ENCODE peak calls at places on chromosomes 12 and 14, in six cellular contexts. One of them, this sample, is unnamed.

GRCh38 chr12:67558775-67559174 is 89.8 kb upstream of the DYRK2 start:
- DNase-seq in fibroblast of the conjunctiva: no peak
- DNase-seq in activated CD8-positive, alpha-beta T cell treated with anti-CD3 and anti-CD28 coated beads, Interleukin-2, amount 10 ng/mL, durations not matched to agents 7 days and 5 days: no peak
- DNase-seq in RWPE1: no peak
- DNase-seq in right cardiac atrium: no peak
- DNase-seq in CD4-positive, alpha-beta memory T cell: no peak
- DNase-seq in this sample: no peak

GRCh38 chr14:58876613-58877012 is 238.9 kb downstream of the DACT1 start:
- DNase-seq in RWPE1: no peak
- DNase-seq in right cardiac atrium: no peak
- DNase-seq in CD4-positive, alpha-beta memory T cell: no peak
- DNase-seq in activated CD8-positive, alpha-beta T cell treated with anti-CD3 and anti-CD28 coated beads, Interleukin-2, amount 10 ng/mL, durations not matched to agents 7 days and 5 days: no peak
- DNase-seq in fibroblast of the conjunctiva: peak
- DNase-seq in this sample: no peak

GRCh38 chr14:53190938-53191337 is 37.8 kb upstream of the DDHD1 start:
- DNase-seq in fibroblast of the conjunctiva: no peak
- DNase-seq in RWPE1: no peak
- DNase-seq in right cardiac atrium: no peak
- DNase-seq in activated CD8-positive, alpha-beta T cell treated with anti-CD3 and anti-CD28 coated beads, Interleukin-2, amount 10 ng/mL, durations not matched to agents 7 days and 5 days: no peak
- DNase-seq in CD4-positive, alpha-beta memory T cell: no peak
- DNase-seq in this sample: no peak

GRCh38 chr12:22018860-22019259 is 27.2 kb upstream of the CMAS start:
- DNase-seq in right cardiac atrium: no peak
- DNase-seq in CD4-positive, alpha-beta memory T cell: peak
- DNase-seq in RWPE1: peak
- DNase-seq in activated CD8-positive, alpha-beta T cell treated with anti-CD3 and anti-CD28 coated beads, Interleukin-2, amount 10 ng/mL, durations not matched to agents 7 days and 5 days: no peak
- DNase-seq in fibroblast of the conjunctiva: no peak
- DNase-seq in this sample: no peak

GRCh38 chr12:51825216-51825615 is 23.3 kb downstream of the FIGNL2 start:
- DNase-seq in CD4-positive, alpha-beta memory T cell: no peak
- DNase-seq in activated CD8-positive, alpha-beta T cell treated with anti-CD3 and anti-CD28 coated beads, Interleukin-2, amount 10 ng/mL, durations not matched to agents 7 days and 5 days: no peak
- DNase-seq in RWPE1: no peak
- DNase-seq in fibroblast of the conjunctiva: no peak
- DNase-seq in right cardiac atrium: no peak
- DNase-seq in this sample: no peak

GRCh38 chr14:102525213-102526143 is 15.9 kb upstream of the ANKRD9 start:
- DNase-seq in fibroblast of the conjunctiva: no peak
- DNase-seq in activated CD8-positive, alpha-beta T cell treated with anti-CD3 and anti-CD28 coated beads, Interleukin-2, amount 10 ng/mL, durations not matched to agents 7 days and 5 days: peak
- DNase-seq in RWPE1: no peak
- DNase-seq in CD4-positive, alpha-beta memory T cell: peak
- DNase-seq in right cardiac atrium: peak
- DNase-seq in this sample: peak

GRCh38 chr14:105448706-105449111 is 25.9 kb upstream of the CRIP2 start:
- DNase-seq in right cardiac atrium: peak
- DNase-seq in RWPE1: peak
- DNase-seq in fibroblast of the conjunctiva: peak
- DNase-seq in CD4-positive, alpha-beta memory T cell: peak
- DNase-seq in activated CD8-positive, alpha-beta T cell treated with anti-CD3 and anti-CD28 coated beads, Interleukin-2, amount 10 ng/mL, durations not matched to agents 7 days and 5 days: peak
- DNase-seq in this sample: peak

GRCh38 chr14:64778114-64778754 is 74.0 kb downstream of the PLEKHG3 start:
- DNase-seq in activated CD8-positive, alpha-beta T cell treated with anti-CD3 and anti-CD28 coated beads, Interleukin-2, amount 10 ng/mL, durations not matched to agents 7 days and 5 days: no peak
- DNase-seq in CD4-positive, alpha-beta memory T cell: no peak
- DNase-seq in right cardiac atrium: no peak
- DNase-seq in RWPE1: no peak
- DNase-seq in fibroblast of the conjunctiva: no peak
- DNase-seq in this sample: no peak

GRCh38 chr12:105775351-105775750 is 363.4 kb downstream of the NUAK1 start:
- DNase-seq in fibroblast of the conjunctiva: no peak
- DNase-seq in RWPE1: no peak
- DNase-seq in CD4-positive, alpha-beta memory T cell: no peak
- DNase-seq in right cardiac atrium: no peak
- DNase-seq in activated CD8-positive, alpha-beta T cell treated with anti-CD3 and anti-CD28 coated beads, Interleukin-2, amount 10 ng/mL, durations not matched to agents 7 days and 5 days: no peak
- DNase-seq in this sample: no peak

GRCh38 chr14:60349663-60350365 is 100.8 kb downstream of the PPM1A start:
- DNase-seq in CD4-positive, alpha-beta memory T cell: no peak
- DNase-seq in right cardiac atrium: no peak
- DNase-seq in RWPE1: peak
- DNase-seq in activated CD8-positive, alpha-beta T cell treated with anti-CD3 and anti-CD28 coated beads, Interleukin-2, amount 10 ng/mL, durations not matched to agents 7 days and 5 days: peak
- DNase-seq in fibroblast of the conjunctiva: peak
- DNase-seq in this sample: peak

GRCh38 chr14:25090716-25091454 is 40.9 kb upstream of the STXBP6 start:
- DNase-seq in right cardiac atrium: no peak
- DNase-seq in CD4-positive, alpha-beta memory T cell: no peak
- DNase-seq in RWPE1: peak
- DNase-seq in fibroblast of the conjunctiva: no peak
- DNase-seq in activated CD8-positive, alpha-beta T cell treated with anti-CD3 and anti-CD28 coated beads, Interleukin-2, amount 10 ng/mL, durations not matched to agents 7 days and 5 days: no peak
- DNase-seq in this sample: no peak

GRCh38 chr14:22047105-22047504 is 373.5 kb upstream of the OR4E1 start:
- DNase-seq in right cardiac atrium: no peak
- DNase-seq in CD4-positive, alpha-beta memory T cell: peak
- DNase-seq in RWPE1: peak
- DNase-seq in activated CD8-positive, alpha-beta T cell treated with anti-CD3 and anti-CD28 coated beads, Interleukin-2, amount 10 ng/mL, durations not matched to agents 7 days and 5 days: peak
- DNase-seq in fibroblast of the conjunctiva: no peak
- DNase-seq in this sample: peak

GRCh38 chr12:60173213-60174170 is 577.7 kb downstream of the SLC16A7 start:
- DNase-seq in activated CD8-positive, alpha-beta T cell treated with anti-CD3 and anti-CD28 coated beads, Interleukin-2, amount 10 ng/mL, durations not matched to agents 7 days and 5 days: no peak
- DNase-seq in right cardiac atrium: no peak
- DNase-seq in RWPE1: no peak
- DNase-seq in fibroblast of the conjunctiva: no peak
- DNase-seq in CD4-positive, alpha-beta memory T cell: no peak
- DNase-seq in this sample: no peak

GRCh38 chr12:28780096-28780495 is 369.0 kb upstream of the FAR2 start:
- DNase-seq in activated CD8-positive, alpha-beta T cell treated with anti-CD3 and anti-CD28 coated beads, Interleukin-2, amount 10 ng/mL, durations not matched to agents 7 days and 5 days: no peak
- DNase-seq in CD4-positive, alpha-beta memory T cell: no peak
- DNase-seq in right cardiac atrium: no peak
- DNase-seq in fibroblast of the conjunctiva: peak
- DNase-seq in RWPE1: peak
- DNase-seq in this sample: no peak

GRCh38 chr14:64696355-64696844 is 7.8 kb upstream of the PLEKHG3 start:
- DNase-seq in right cardiac atrium: no peak
- DNase-seq in fibroblast of the conjunctiva: no peak
- DNase-seq in activated CD8-positive, alpha-beta T cell treated with anti-CD3 and anti-CD28 coated beads, Interleukin-2, amount 10 ng/mL, durations not matched to agents 7 days and 5 days: no peak
- DNase-seq in RWPE1: no peak
- DNase-seq in CD4-positive, alpha-beta memory T cell: peak
- DNase-seq in this sample: no peak

GRCh38 chr14:24251880-24252288 is 9.5 kb upstream of the TINF2 start:
- DNase-seq in fibroblast of the conjunctiva: no peak
- DNase-seq in RWPE1: no peak
- DNase-seq in activated CD8-positive, alpha-beta T cell treated with anti-CD3 and anti-CD28 coated beads, Interleukin-2, amount 10 ng/mL, durations not matched to agents 7 days and 5 days: no peak
- DNase-seq in right cardiac atrium: no peak
- DNase-seq in CD4-positive, alpha-beta memory T cell: no peak
- DNase-seq in this sample: no peak

GRCh38 chr14:104580961-104581360 is 1.4 kb downstream of the C14orf180 start:
- DNase-seq in fibroblast of the conjunctiva: no peak
- DNase-seq in right cardiac atrium: peak
- DNase-seq in RWPE1: no peak
- DNase-seq in activated CD8-positive, alpha-beta T cell treated with anti-CD3 and anti-CD28 coated beads, Interleukin-2, amount 10 ng/mL, durations not matched to agents 7 days and 5 days: no peak
- DNase-seq in CD4-positive, alpha-beta memory T cell: no peak
- DNase-seq in this sample: no peak

GRCh38 chr12:48001426-48002178 is 2.7 kb downstream of the COL2A1 start:
- DNase-seq in CD4-positive, alpha-beta memory T cell: no peak
- DNase-seq in activated CD8-positive, alpha-beta T cell treated with anti-CD3 and anti-CD28 coated beads, Interleukin-2, amount 10 ng/mL, durations not matched to agents 7 days and 5 days: no peak
- DNase-seq in fibroblast of the conjunctiva: no peak
- DNase-seq in right cardiac atrium: peak
- DNase-seq in RWPE1: peak
- DNase-seq in this sample: no peak

GRCh38 chr12:89632778-89633177 is 75.9 kb downstream of the ATP2B1 start:
- DNase-seq in CD4-positive, alpha-beta memory T cell: no peak
- DNase-seq in right cardiac atrium: no peak
- DNase-seq in fibroblast of the conjunctiva: no peak
- DNase-seq in RWPE1: no peak
- DNase-seq in activated CD8-positive, alpha-beta T cell treated with anti-CD3 and anti-CD28 coated beads, Interleukin-2, amount 10 ng/mL, durations not matched to agents 7 days and 5 days: no peak
- DNase-seq in this sample: no peak

GRCh38 chr12:48197549-48197966 is 5.5 kb downstream of the OR10AD1 start:
- DNase-seq in RWPE1: no peak
- DNase-seq in fibroblast of the conjunctiva: no peak
- DNase-seq in right cardiac atrium: no peak
- DNase-seq in CD4-positive, alpha-beta memory T cell: peak
- DNase-seq in activated CD8-positive, alpha-beta T cell treated with anti-CD3 and anti-CD28 coated beads, Interleukin-2, amount 10 ng/mL, durations not matched to agents 7 days and 5 days: peak
- DNase-seq in this sample: no peak

GRCh38 chr12:117842220-117842619 is 126.6 kb downstream of the KSR2 start:
- DNase-seq in RWPE1: no peak
- DNase-seq in right cardiac atrium: no peak
- DNase-seq in fibroblast of the conjunctiva: no peak
- DNase-seq in activated CD8-positive, alpha-beta T cell treated with anti-CD3 and anti-CD28 coated beads, Interleukin-2, amount 10 ng/mL, durations not matched to agents 7 days and 5 days: no peak
- DNase-seq in CD4-positive, alpha-beta memory T cell: no peak
- DNase-seq in this sample: no peak

GRCh38 chr14:53619625-53620324 is 336.9 kb downstream of the BMP4 start:
- DNase-seq in activated CD8-positive, alpha-beta T cell treated with anti-CD3 and anti-CD28 coated beads, Interleukin-2, amount 10 ng/mL, durations not matched to agents 7 days and 5 days: no peak
- DNase-seq in CD4-positive, alpha-beta memory T cell: no peak
- DNase-seq in fibroblast of the conjunctiva: peak
- DNase-seq in right cardiac atrium: no peak
- DNase-seq in RWPE1: peak
- DNase-seq in this sample: no peak

This sample was measured in DND-41.